ENCODE peak calls at places on chromosomes 12 and 14, in nine cellular contexts. One of them, this sample, is unnamed. For H3K27me3, the result is how much of the 10 kb centered on the place peaks cover.

GRCh38 chr12:84658877-84659276 is 253.7 kb downstream of the SLC6A15 start:
- DNase-seq in GM23248: no peak
- DNase-seq in fibroblast of lung: no peak
- DNase-seq in endodermal cell: no peak
- DNase-seq in HCT116: no peak
- DNase-seq in body of pancreas: no peak
- DNase-seq in IMR-90: no peak
- DNase-seq in psoas muscle: no peak
- DNase-seq in thoracic aorta: no peak
- DNase-seq in this sample: no peak

GRCh38 chr12:116853507-116853906 is 27.7 kb downstream of the HRK start:
- DNase-seq in GM23248: no peak
- DNase-seq in fibroblast of lung: no peak
- DNase-seq in endodermal cell: no peak
- DNase-seq in HCT116: no peak
- DNase-seq in body of pancreas: no peak
- DNase-seq in IMR-90: no peak
- DNase-seq in psoas muscle: no peak
- DNase-seq in thoracic aorta: no peak
- DNase-seq in this sample: no peak

GRCh38 chr12:56046027-56046780 is 4.5 kb downstream of the RPS26 start:
- DNase-seq in GM23248: peak
- DNase-seq in fibroblast of lung: no peak
- DNase-seq in endodermal cell: peak
- DNase-seq in HCT116: no peak
- DNase-seq in body of pancreas: no peak
- DNase-seq in IMR-90: no peak
- DNase-seq in psoas muscle: no peak
- DNase-seq in thoracic aorta: no peak
- DNase-seq in this sample: no peak

GRCh38 chr12:49868449-49868848 is 25.5 kb upstream of the BCDIN3D start:
- DNase-seq in GM23248: no peak
- DNase-seq in fibroblast of lung: no peak
- DNase-seq in endodermal cell: peak
- DNase-seq in HCT116: no peak
- DNase-seq in body of pancreas: no peak
- DNase-seq in IMR-90: no peak
- DNase-seq in psoas muscle: no peak
- DNase-seq in thoracic aorta: no peak
- DNase-seq in this sample: no peak

GRCh38 chr14:95525999-95526398 is 8.9 kb upstream of the GLRX5 start:
- DNase-seq in GM23248: no peak
- DNase-seq in fibroblast of lung: no peak
- DNase-seq in endodermal cell: no peak
- DNase-seq in HCT116: no peak
- DNase-seq in body of pancreas: no peak
- DNase-seq in IMR-90: no peak
- DNase-seq in psoas muscle: no peak
- DNase-seq in thoracic aorta: no peak
- DNase-seq in this sample: no peak

GRCh38 chr12:53258541-53259539 is 9.3 kb upstream of the ESPL1 start:
- DNase-seq in GM23248: no peak
- DNase-seq in fibroblast of lung: no peak
- DNase-seq in endodermal cell: no peak
- DNase-seq in HCT116: no peak
- DNase-seq in body of pancreas: no peak
- DNase-seq in IMR-90: no peak
- DNase-seq in psoas muscle: no peak
- DNase-seq in thoracic aorta: no peak
- DNase-seq in this sample: no peak

GRCh38 chr14:90541076-90541634 is 144.3 kb downstream of the CALM1 start:
- DNase-seq in GM23248: no peak
- DNase-seq in fibroblast of lung: no peak
- DNase-seq in endodermal cell: no peak
- DNase-seq in HCT116: no peak
- DNase-seq in body of pancreas: no peak
- DNase-seq in IMR-90: no peak
- DNase-seq in psoas muscle: no peak
- DNase-seq in thoracic aorta: no peak
- DNase-seq in this sample: no peak

GRCh38 chr14:76673261-76673660 is 88.0 kb upstream of the VASH1 start:
- DNase-seq in GM23248: no peak
- DNase-seq in fibroblast of lung: no peak
- DNase-seq in endodermal cell: no peak
- DNase-seq in HCT116: no peak
- DNase-seq in body of pancreas: no peak
- DNase-seq in IMR-90: no peak
- DNase-seq in psoas muscle: no peak
- DNase-seq in thoracic aorta: no peak
- DNase-seq in this sample: no peak

GRCh38 chr12:121264135-121264534 is 32.4 kb downstream of the CAMKK2 start:
- DNase-seq in GM23248: no peak
- DNase-seq in fibroblast of lung: no peak
- DNase-seq in endodermal cell: no peak
- DNase-seq in HCT116: no peak
- DNase-seq in body of pancreas: no peak
- DNase-seq in IMR-90: no peak
- DNase-seq in psoas muscle: no peak
- DNase-seq in thoracic aorta: no peak
- DNase-seq in this sample: no peak

GRCh38 chr12:39441963-39442894 is 691 bp downstream of the KIF21A start:
- DNase-seq in GM23248: peak
- DNase-seq in fibroblast of lung: peak
- DNase-seq in endodermal cell: peak
- DNase-seq in HCT116: no peak
- DNase-seq in body of pancreas: no peak
- DNase-seq in IMR-90: no peak
- DNase-seq in psoas muscle: peak
- DNase-seq in thoracic aorta: no peak
- DNase-seq in this sample: peak

GRCh38 chr12:62472472-62472871 is 5.8 kb downstream of the MON2 start:
- DNase-seq in GM23248: peak
- DNase-seq in fibroblast of lung: no peak
- DNase-seq in endodermal cell: peak
- DNase-seq in HCT116: no peak
- DNase-seq in body of pancreas: no peak
- DNase-seq in IMR-90: no peak
- DNase-seq in psoas muscle: no peak
- DNase-seq in thoracic aorta: no peak
- DNase-seq in this sample: no peak

GRCh38 chr14:100873083-100873482 is 30.4 kb downstream of the RTL1 start:
- DNase-seq in GM23248: peak
- DNase-seq in fibroblast of lung: no peak
- DNase-seq in endodermal cell: no peak
- DNase-seq in HCT116: no peak
- DNase-seq in body of pancreas: no peak
- DNase-seq in IMR-90: no peak
- DNase-seq in psoas muscle: no peak
- DNase-seq in thoracic aorta: no peak
- DNase-seq in this sample: no peak

GRCh38 chr12:45279916-45280547 is 64.1 kb downstream of the ANO6 start:
- DNase-seq in GM23248: no peak
- DNase-seq in fibroblast of lung: no peak
- DNase-seq in endodermal cell: no peak
- DNase-seq in HCT116: no peak
- DNase-seq in body of pancreas: no peak
- DNase-seq in IMR-90: no peak
- DNase-seq in psoas muscle: no peak
- DNase-seq in thoracic aorta: no peak
- DNase-seq in this sample: no peak

GRCh38 chr14:103653802-103654201 is 24.8 kb downstream of the KLC1 start:
- DNase-seq in GM23248: peak
- DNase-seq in fibroblast of lung: no peak
- DNase-seq in endodermal cell: no peak
- DNase-seq in HCT116: no peak
- DNase-seq in body of pancreas: no peak
- DNase-seq in IMR-90: no peak
- DNase-seq in psoas muscle: no peak
- DNase-seq in thoracic aorta: no peak
- DNase-seq in this sample: no peak

GRCh38 chr14:97319691-97320090 is 522.5 kb downstream of the VRK1 start:
- DNase-seq in GM23248: no peak
- DNase-seq in fibroblast of lung: no peak
- DNase-seq in endodermal cell: no peak
- DNase-seq in HCT116: no peak
- DNase-seq in body of pancreas: no peak
- DNase-seq in IMR-90: no peak
- DNase-seq in psoas muscle: no peak
- DNase-seq in thoracic aorta: no peak
- DNase-seq in this sample: no peak

GRCh38 chr12:10668526-10668925 is 5.3 kb downstream of the STYK1 start:
- DNase-seq in GM23248: no peak
- DNase-seq in fibroblast of lung: no peak
- DNase-seq in endodermal cell: no peak
- DNase-seq in HCT116: no peak
- DNase-seq in body of pancreas: no peak
- DNase-seq in IMR-90: no peak
- DNase-seq in psoas muscle: no peak
- DNase-seq in thoracic aorta: no peak
- DNase-seq in this sample: no peak

GRCh38 chr14:68363841-68364711 is 428.8 kb downstream of the ZFP36L1 start:
- DNase-seq in GM23248: peak
- DNase-seq in fibroblast of lung: peak
- DNase-seq in endodermal cell: peak
- DNase-seq in HCT116: no peak
- DNase-seq in body of pancreas: no peak
- DNase-seq in IMR-90: peak
- DNase-seq in psoas muscle: peak
- DNase-seq in thoracic aorta: no peak
- DNase-seq in this sample: no peak

GRCh38 chr14:97824218-97824617 is 1027.0 kb downstream of the VRK1 start:
- DNase-seq in GM23248: no peak
- DNase-seq in fibroblast of lung: no peak
- DNase-seq in endodermal cell: no peak
- DNase-seq in HCT116: no peak
- DNase-seq in body of pancreas: no peak
- DNase-seq in IMR-90: no peak
- DNase-seq in psoas muscle: no peak
- DNase-seq in thoracic aorta: no peak
- DNase-seq in this sample: no peak

GRCh38 chr12:80861636-80862378 is 75.9 kb downstream of the LIN7A start:
- DNase-seq in GM23248: peak
- DNase-seq in fibroblast of lung: peak
- DNase-seq in endodermal cell: no peak
- DNase-seq in HCT116: no peak
- DNase-seq in body of pancreas: no peak
- DNase-seq in IMR-90: peak
- DNase-seq in psoas muscle: no peak
- DNase-seq in thoracic aorta: no peak
- DNase-seq in this sample: no peak

GRCh38 chr12:102961488-102961801 is 4.0 kb downstream of the ASCL1 start:
- DNase-seq in GM23248: no peak
- DNase-seq in fibroblast of lung: no peak
- DNase-seq in endodermal cell: no peak
- DNase-seq in HCT116: no peak
- DNase-seq in body of pancreas: no peak
- DNase-seq in IMR-90: no peak
- DNase-seq in psoas muscle: no peak
- DNase-seq in thoracic aorta: no peak
- DNase-seq in this sample: no peak
- H3K27me3 ChIP-seq in GM23248: half or more
- H3K27me3 ChIP-seq in fibroblast of lung: under half
- H3K27me3 ChIP-seq in endodermal cell: half or more
- H3K27me3 ChIP-seq in HCT116: under half
- H3K27me3 ChIP-seq in body of pancreas: under half
- H3K27me3 ChIP-seq in IMR-90: under half
- H3K27me3 ChIP-seq in psoas muscle: under half
- H3K27me3 ChIP-seq in thoracic aorta: under half
- H3K27me3 ChIP-seq in this sample: under half

GRCh38 chr14:93003945-93004698 is 81.2 kb downstream of the CHGA start:
- DNase-seq in GM23248: no peak
- DNase-seq in fibroblast of lung: no peak
- DNase-seq in endodermal cell: no peak
- DNase-seq in HCT116: no peak
- DNase-seq in body of pancreas: no peak
- DNase-seq in IMR-90: no peak
- DNase-seq in psoas muscle: no peak
- DNase-seq in thoracic aorta: no peak
- DNase-seq in this sample: no peak
- H3K27ac ChIP-seq in GM23248: no peak
- H3K27ac ChIP-seq in fibroblast of lung: no peak
- H3K27ac ChIP-seq in endodermal cell: peak
- H3K27ac ChIP-seq in HCT116: no peak
- H3K27ac ChIP-seq in body of pancreas: no peak
- H3K27ac ChIP-seq in IMR-90: no peak
- H3K27ac ChIP-seq in psoas muscle: no peak
- H3K27ac ChIP-seq in thoracic aorta: no peak
- H3K27ac ChIP-seq in this sample: peak

GRCh38 chr12:57213763-57214397 is 2.7 kb upstream of the NXPH4 start:
- DNase-seq in GM23248: peak
- DNase-seq in fibroblast of lung: no peak
- DNase-seq in endodermal cell: no peak
- DNase-seq in HCT116: no peak
- DNase-seq in body of pancreas: no peak
- DNase-seq in IMR-90: no peak
- DNase-seq in psoas muscle: no peak
- DNase-seq in thoracic aorta: no peak
- DNase-seq in this sample: no peak
- H3K4me3 ChIP-seq in GM23248: no peak
- H3K4me3 ChIP-seq in fibroblast of lung: no peak
- H3K4me3 ChIP-seq in endodermal cell: no peak
- H3K4me3 ChIP-seq in HCT116: peak
- H3K4me3 ChIP-seq in body of pancreas: no peak
- H3K4me3 ChIP-seq in IMR-90: no peak
- H3K4me3 ChIP-seq in psoas muscle: no peak
- H3K4me3 ChIP-seq in thoracic aorta: no peak
- H3K4me3 ChIP-seq in this sample: no peak

GRCh38 chr14:78259831-78260230 is 89.7 kb downstream of the NRXN3 start:
- DNase-seq in GM23248: peak
- DNase-seq in fibroblast of lung: peak
- DNase-seq in endodermal cell: no peak
- DNase-seq in HCT116: no peak
- DNase-seq in body of pancreas: no peak
- DNase-seq in IMR-90: no peak
- DNase-seq in psoas muscle: no peak
- DNase-seq in thoracic aorta: no peak
- DNase-seq in this sample: no peak

GRCh38 chr14:78254911-78255431 is 84.8 kb downstream of the NRXN3 start:
- DNase-seq in GM23248: peak
- DNase-seq in fibroblast of lung: peak
- DNase-seq in endodermal cell: no peak
- DNase-seq in HCT116: no peak
- DNase-seq in body of pancreas: peak
- DNase-seq in IMR-90: no peak
- DNase-seq in psoas muscle: no peak
- DNase-seq in thoracic aorta: no peak
- DNase-seq in this sample: no peak

GRCh38 chr14:78251308-78251707 is 81.1 kb downstream of the NRXN3 start:
- DNase-seq in GM23248: no peak
- DNase-seq in fibroblast of lung: no peak
- DNase-seq in endodermal cell: peak
- DNase-seq in HCT116: no peak
- DNase-seq in body of pancreas: no peak
- DNase-seq in IMR-90: no peak
- DNase-seq in psoas muscle: no peak
- DNase-seq in thoracic aorta: no peak
- DNase-seq in this sample: no peak

DNA sequence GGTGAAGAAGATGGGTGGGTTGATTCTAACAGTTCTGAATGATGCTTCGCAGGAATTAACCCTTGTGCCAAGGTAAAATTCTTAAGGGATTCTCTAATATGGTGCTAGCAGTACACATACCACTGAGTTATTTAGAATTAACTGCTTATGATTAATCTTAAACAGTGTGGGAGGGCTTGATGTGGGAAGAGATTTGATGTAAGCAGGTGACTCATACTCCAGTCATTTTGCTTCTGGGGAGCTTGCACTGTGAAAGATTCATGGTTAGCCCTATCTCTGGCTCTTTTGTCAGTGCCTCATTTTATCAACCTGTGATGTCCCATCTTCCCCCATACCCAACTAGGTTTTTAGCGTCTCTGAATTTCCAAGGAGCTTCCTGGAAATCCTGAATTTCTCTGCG is 83.8 kb downstream of the NRXN3 start:
- DNase-seq in GM23248: peak
- DNase-seq in fibroblast of lung: peak
- DNase-seq in endodermal cell: peak
- DNase-seq in HCT116: no peak
- DNase-seq in body of pancreas: no peak
- DNase-seq in IMR-90: peak
- DNase-seq in psoas muscle: no peak
- DNase-seq in thoracic aorta: no peak
- DNase-seq in this sample: no peak
- H3K27me3 ChIP-seq in GM23248: under half
- H3K27me3 ChIP-seq in fibroblast of lung: under half
- H3K27me3 ChIP-seq in endodermal cell: under half
- H3K27me3 ChIP-seq in HCT116: under half
- H3K27me3 ChIP-seq in body of pancreas: under half
- H3K27me3 ChIP-seq in IMR-90: under half
- H3K27me3 ChIP-seq in psoas muscle: under half
- H3K27me3 ChIP-seq in thoracic aorta: under half
- H3K27me3 ChIP-seq in this sample: under half

This sample was measured in tibial nerve.